ENCODE peak calls at places on chromosome 12, in seven cellular contexts. One of them, this sample, is unnamed.
A peak's percentile ranks its signal among the peaks of the same experiment; 100 is the strongest.

GRCh38 chr12:25200703-25201102 is 5.7 kb downstream of the ETFRF1 start:
- DNase-seq in H9: no peak
- DNase-seq in HS-27A: no peak
- DNase-seq in stimulated activated CD8-positive, alpha-beta memory T cell treated with anti-CD3 and anti-CD28 coated beads, Interleukin-12 subunit alpha, Interleukin-12 subunit beta, amount 100 ng/mL, for 1 hour: no peak
- DNase-seq in SK-MEL-5: no peak
- DNase-seq in neural crest cell: no peak
- DNase-seq in ovary: no peak
- DNase-seq in this sample: no peak

GRCh38 chr12:62802981-62803380 is 132.0 kb downstream of the PPM1H start:
- DNase-seq in stimulated activated CD8-positive, alpha-beta memory T cell treated with anti-CD3 and anti-CD28 coated beads, Interleukin-12 subunit alpha, Interleukin-12 subunit beta, amount 100 ng/mL, for 1 hour: no peak
- DNase-seq in HS-27A: no peak
- DNase-seq in neural crest cell: no peak
- DNase-seq in ovary: no peak
- DNase-seq in H9: no peak
- DNase-seq in SK-MEL-5: peak; percentile 42
- DNase-seq in this sample: no peak

GRCh38 chr12:12024958-12025682 is 45.6 kb upstream of the BCL2L14 start:
- DNase-seq in stimulated activated CD8-positive, alpha-beta memory T cell treated with anti-CD3 and anti-CD28 coated beads, Interleukin-12 subunit alpha, Interleukin-12 subunit beta, amount 100 ng/mL, for 1 hour: no peak
- DNase-seq in SK-MEL-5: no peak
- DNase-seq in ovary: no peak
- DNase-seq in H9: no peak
- DNase-seq in HS-27A: no peak
- DNase-seq in neural crest cell: no peak
- DNase-seq in this sample: no peak

GRCh38 chr12:116595186-116595585 is 36.0 kb downstream of the MAP1LC3B2 start:
- DNase-seq in neural crest cell: no peak
- DNase-seq in ovary: peak; percentile 73
- DNase-seq in H9: no peak
- DNase-seq in SK-MEL-5: no peak
- DNase-seq in stimulated activated CD8-positive, alpha-beta memory T cell treated with anti-CD3 and anti-CD28 coated beads, Interleukin-12 subunit alpha, Interleukin-12 subunit beta, amount 100 ng/mL, for 1 hour: no peak
- DNase-seq in HS-27A: no peak
- DNase-seq in this sample: no peak

GRCh38 chr12:45268672-45269406 is 52.9 kb downstream of the ANO6 start:
- DNase-seq in HS-27A: peak; percentile 75
- DNase-seq in stimulated activated CD8-positive, alpha-beta memory T cell treated with anti-CD3 and anti-CD28 coated beads, Interleukin-12 subunit alpha, Interleukin-12 subunit beta, amount 100 ng/mL, for 1 hour: no peak
- DNase-seq in neural crest cell: no peak
- DNase-seq in H9: no peak
- DNase-seq in SK-MEL-5: peak; percentile 59
- DNase-seq in ovary: peak; percentile 75
- DNase-seq in this sample: peak; percentile 16

GRCh38 chr12:47276253-47277070 is 196.7 kb upstream of the AMIGO2 start:
- DNase-seq in SK-MEL-5: no peak
- DNase-seq in ovary: no peak
- DNase-seq in H9: no peak
- DNase-seq in neural crest cell: no peak
- DNase-seq in HS-27A: no peak
- DNase-seq in stimulated activated CD8-positive, alpha-beta memory T cell treated with anti-CD3 and anti-CD28 coated beads, Interleukin-12 subunit alpha, Interleukin-12 subunit beta, amount 100 ng/mL, for 1 hour: peak; percentile 22
- DNase-seq in this sample: no peak

GRCh38 chr12:47591387-47591786 is 114.4 kb downstream of the RPAP3 start:
- DNase-seq in HS-27A: no peak
- DNase-seq in SK-MEL-5: no peak
- DNase-seq in H9: no peak
- DNase-seq in stimulated activated CD8-positive, alpha-beta memory T cell treated with anti-CD3 and anti-CD28 coated beads, Interleukin-12 subunit alpha, Interleukin-12 subunit beta, amount 100 ng/mL, for 1 hour: no peak
- DNase-seq in neural crest cell: no peak
- DNase-seq in ovary: no peak
- DNase-seq in this sample: no peak

GRCh38 chr12:6821674-6822433 is at the start of gene GPR162:
- DNase-seq in stimulated activated CD8-positive, alpha-beta memory T cell treated with anti-CD3 and anti-CD28 coated beads, Interleukin-12 subunit alpha, Interleukin-12 subunit beta, amount 100 ng/mL, for 1 hour: no peak
- DNase-seq in H9: peak; percentile 91
- DNase-seq in neural crest cell: peak; percentile 68
- DNase-seq in SK-MEL-5: no peak
- DNase-seq in ovary: peak; percentile 67
- DNase-seq in HS-27A: no peak
- DNase-seq in this sample: peak; percentile 80

GRCh38 chr12:64672925-64673409 is 62.7 kb downstream of the RASSF3 start:
- DNase-seq in ovary: peak; percentile 71
- DNase-seq in H9: no peak
- DNase-seq in SK-MEL-5: peak; percentile 55
- DNase-seq in stimulated activated CD8-positive, alpha-beta memory T cell treated with anti-CD3 and anti-CD28 coated beads, Interleukin-12 subunit alpha, Interleukin-12 subunit beta, amount 100 ng/mL, for 1 hour: no peak
- DNase-seq in neural crest cell: no peak
- DNase-seq in HS-27A: no peak
- DNase-seq in this sample: no peak

GRCh38 chr12:92030618-92031017 is 115.0 kb downstream of the BTG1 start:
- DNase-seq in stimulated activated CD8-positive, alpha-beta memory T cell treated with anti-CD3 and anti-CD28 coated beads, Interleukin-12 subunit alpha, Interleukin-12 subunit beta, amount 100 ng/mL, for 1 hour: peak; percentile 23
- DNase-seq in SK-MEL-5: no peak
- DNase-seq in H9: no peak
- DNase-seq in neural crest cell: no peak
- DNase-seq in HS-27A: no peak
- DNase-seq in ovary: peak; percentile 44
- DNase-seq in this sample: peak; percentile 32

This sample was measured in retina.